ENCODE peak calls at places on chromosomes 16 and 17, in five cellular contexts. Z is A549, A is suprapubic skin, T is tibial nerve, S is stomach. E is an unnamed sample.

GRCh38 chr17:65633988-65634387 is 72.5 kb upstream of the AXIN2 start:
- DNase-seq in Z (no peak), A (no peak), T (no peak), S (no peak), E (no peak)

GRCh38 chr17:77571141-77571540 is 387.4 kb upstream of the TNRC6C start:
- DNase-seq in Z (no peak), A (peak; percentile 74), T (no peak), S (no peak), E (no peak)

GRCh38 chr17:37521821-37522220 is 32.1 kb downstream of the DUSP14 start:
- DNase-seq in Z (no peak), A (no peak), T (no peak), S (no peak), E (no peak)

GRCh38 chr17:42240201-42240600 is 36.0 kb downstream of the STAT5B start:
- DNase-seq in Z (no peak), A (no peak), T (no peak), S (no peak), E (no peak)

GRCh38 chr16:75238132-75238852 is 13.1 kb downstream of the BCAR1 start:
- DNase-seq in Z (no peak), A (no peak), T (peak; percentile 47), S (peak; percentile 77), E (peak; percentile 62)

GRCh38 chr17:19338031-19338990 is 24.2 kb downstream of the B9D1 start:
- DNase-seq in Z (peak; percentile 82), A (no peak), T (no peak), S (peak; percentile 74), E (peak; percentile 73)

GRCh38 chr17:72342582-72343527 is 222.0 kb downstream of the SOX9 start:
- DNase-seq in Z (no peak), A (no peak), T (peak; percentile 53), S (no peak), E (no peak)

GRCh38 chr17:67377727-67378443 is 804 bp downstream of the PITPNC1 start:
- DNase-seq in Z (peak; percentile 58), A (peak; percentile 86), T (no peak), S (peak; percentile 54), E (peak; percentile 53)

GRCh38 chr17:5608696-5609095 is 24.4 kb upstream of the NLRP1 start:
- DNase-seq in Z (no peak), A (no peak), T (no peak), S (no peak), E (no peak)

GRCh38 chr17:66369830-66370229 is 67.4 kb downstream of the PRKCA start:
- DNase-seq in Z (no peak), A (no peak), T (no peak), S (no peak), E (no peak)

GRCh38 chr17:74697477-74697876 is 15.2 kb downstream of the CD300LF start:
- DNase-seq in Z (no peak), A (no peak), T (no peak), S (no peak), E (no peak)

DNA sequence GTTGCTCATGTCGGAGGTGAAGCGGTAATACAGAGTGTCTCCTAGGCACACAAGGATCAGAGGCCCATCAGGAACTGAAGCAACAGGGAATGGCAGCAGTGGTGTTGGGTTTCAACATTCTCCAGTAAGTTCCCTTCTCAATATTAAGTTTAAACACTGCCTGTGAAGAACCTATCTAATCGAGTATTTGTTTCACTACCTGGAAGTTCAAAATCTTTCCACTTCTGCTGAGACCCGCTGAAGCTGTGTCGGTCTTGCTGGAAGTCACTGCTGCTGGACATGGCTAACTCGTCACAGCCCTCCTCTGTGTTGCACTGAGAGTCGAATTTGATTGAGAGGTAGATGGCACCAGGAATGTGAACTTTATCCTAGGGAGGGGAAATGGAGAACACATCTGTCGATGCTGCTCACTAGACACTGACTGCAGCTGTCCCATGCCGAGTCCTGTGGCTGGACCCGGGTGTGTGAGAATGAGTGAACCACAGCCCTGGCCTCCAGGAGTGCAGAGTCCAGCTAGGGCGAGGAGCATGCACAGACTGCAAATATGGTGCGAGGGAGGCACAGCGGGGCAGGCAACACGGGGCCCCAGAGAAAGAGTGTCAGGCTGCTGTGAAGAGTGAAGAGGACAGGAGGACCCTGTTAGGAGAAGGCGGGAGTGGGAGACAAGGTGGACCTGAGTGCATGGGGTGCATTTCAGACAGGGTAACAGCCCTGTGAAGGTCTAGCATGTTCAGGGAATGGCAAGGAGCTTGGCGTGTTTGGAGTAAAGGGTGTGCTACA is 50.1 kb upstream of the ATP2A3 start:
- DNase-seq in Z (no peak), A (no peak), T (no peak), S (no peak), E (no peak)
- TF ChIP-seq EP300 in Z (no peak), A (no peak), T (no peak), S (no peak), E (no peak)

DNA sequence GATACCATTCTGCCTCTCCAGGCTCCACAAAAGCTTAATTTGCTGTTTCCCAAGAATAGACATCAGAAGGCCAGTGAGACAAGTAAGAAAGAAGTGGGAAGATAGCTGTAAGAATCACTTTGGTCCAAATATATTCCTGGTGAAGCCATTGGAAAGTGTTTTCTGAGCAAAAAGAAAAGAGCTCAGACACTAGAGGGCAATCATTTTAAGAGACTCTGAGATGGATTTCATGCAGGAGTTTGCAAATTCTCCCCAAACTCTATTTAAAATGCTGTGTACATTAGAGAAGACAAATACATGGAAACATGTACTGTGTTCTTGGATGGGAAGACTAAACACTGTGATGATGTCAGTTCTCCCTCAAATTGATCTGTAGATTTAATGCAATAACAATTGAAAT is 8.0 kb upstream of the SLC6A2 start:
- DNase-seq in Z (no peak), A (no peak), T (no peak), S (no peak), E (no peak)
- TF ChIP-seq EP300 in Z (no peak), A (no peak), T (no peak), S (no peak), E (no peak)

GRCh38 chr17:39665642-39666221 is 583 bp downstream of the TCAP start:
- DNase-seq in Z (peak; percentile 91), A (no peak), T (no peak), S (no peak), E (no peak)

GRCh38 chr17:39666601-39667261 is 1.5 kb upstream of the PNMT start:
- DNase-seq in Z (no peak), A (no peak), T (no peak), S (no peak), E (no peak)

GRCh38 chr17:39668141-39668924 is at the start of gene PNMT:
- DNase-seq in Z (peak; percentile 84), A (no peak), T (peak; percentile 55), S (peak; percentile 83), E (peak; percentile 81)

GRCh38 chr17:39666231-39666600 is 1.1 kb downstream of the TCAP start:
- DNase-seq in Z (no peak), A (no peak), T (no peak), S (no peak), E (no peak)

GRCh38 chr17:39667262-39668140 is 752 bp upstream of the PNMT start:
- DNase-seq in Z (no peak), A (no peak), T (no peak), S (peak; percentile 57), E (peak; percentile 49)
- TF ChIP-seq EP300 in Z (no peak), A (no peak), T (peak; percentile 33), S (no peak), E (no peak)

GRCh38 chr16:83727751-83728352 is 79.9 kb upstream of the HSBP1 start:
- DNase-seq in Z (no peak), A (no peak), T (no peak), S (no peak), E (no peak)
- TF ChIP-seq EP300 in Z (no peak), A (no peak), T (no peak), S (no peak), E (no peak)

GRCh38 chr17:35930211-35931065 is at the start of gene RDM1:
- DNase-seq in Z (peak; percentile 97), A (peak; percentile 70), T (no peak), S (peak; percentile 56), E (peak; percentile 74)
- TF ChIP-seq EP300 in Z (no peak), A (no peak), T (no peak), S (no peak), E (no peak)

E was measured in transverse colon.